ENCODE peak calls at places on chromosomes 4 and X, in seven cellular contexts. Q is stimulated activated CD4-positive, alpha-beta T cell treated with anti-CD3 and anti-CD28 coated beads, Interleukin-1b, Interleukin-23, amount 100 ng/mL, for 1 hour; B is KBM-7; C is C1 segment of cervical spinal cord; Y is astrocyte of the hippocampus; Z is Right ventricle myocardium superior; L is NCI-H2107. N is an unnamed sample.

GRCh38 chr4:112704991-112705845 is 68.3 kb downstream of the LARP7 start:
- DNase-seq in Z (peak; percentile 72), B (peak; percentile 15), L (no peak), Q (no peak), C (peak; percentile 2), Y (peak; percentile 88), N (no peak)

GRCh38 chr4:1948892-1949436 is 59.8 kb downstream of the NELFA start:
- DNase-seq in B (no peak), Q (no peak), L (no peak), Y (no peak), Z (no peak), C (no peak), N (no peak)

GRCh38 chr4:36944227-36944626 is 300.3 kb upstream of the NWD2 start:
- DNase-seq in L (no peak), Y (no peak), B (no peak), C (no peak), Z (no peak), Q (no peak), N (no peak)

GRCh38 chrX:53082773-53083616 is 828 bp downstream of the TSPYL2 start:
- DNase-seq in Q (no peak), L (no peak), B (no peak), C (no peak), Z (no peak), Y (no peak), N (no peak)

GRCh38 chrX:49040376-49040955 is 2.7 kb downstream of the TFE3 start:
- DNase-seq in L (no peak), Q (no peak), C (no peak), B (no peak), Y (peak; percentile 25), Z (no peak), N (no peak)

GRCh38 chrX:65985922-65986588 is 53.8 kb downstream of the VSIG4 start:
- DNase-seq in Z (no peak), Q (peak; percentile 8), L (peak; percentile 23), C (no peak), Y (peak; percentile 48), B (peak; percentile 93), N (peak; percentile 90)

GRCh38 chrX:71095971-71096701 is 485 bp downstream of the FOXO4 start:
- DNase-seq in B (peak; percentile 80), C (peak; percentile 51), Z (no peak), Q (no peak), L (no peak), Y (peak; percentile 45), N (peak; percentile 80)

GRCh38 chr4:78618426-78618825 is 66.9 kb downstream of the ANXA3 start:
- DNase-seq in Z (no peak), B (no peak), Q (no peak), C (no peak), L (no peak), Y (no peak), N (no peak)

GRCh38 chr4:111631157-111631999 is 513.9 kb upstream of the FAM241A start:
- DNase-seq in B (peak; percentile 36), Q (no peak), L (no peak), Y (peak; percentile 47), C (no peak), Z (no peak), N (peak; percentile 68)

GRCh38 chrX:133359466-133359865 is 55.8 kb downstream of the GPC4 start:
- DNase-seq in C (no peak), Y (no peak), B (no peak), Z (no peak), Q (no peak), L (no peak), N (no peak)

GRCh38 chr4:134019657-134020056 is 181.9 kb downstream of the PABPC4L start:
- DNase-seq in Y (no peak), Q (no peak), L (no peak), B (no peak), Z (no peak), C (no peak), N (no peak)

GRCh38 chr4:36785965-36786364 is 458.6 kb upstream of the NWD2 start:
- DNase-seq in Q (no peak), C (no peak), Z (no peak), Y (no peak), B (no peak), L (no peak), N (peak; percentile 81)

GRCh38 chrX:130174051-130174704 is 2.4 kb downstream of the RAB33A start:
- DNase-seq in L (no peak), Y (peak; percentile 45), Q (no peak), Z (peak; percentile 51), B (no peak), C (no peak), N (peak; percentile 73)

GRCh38 chr4:151921811-151922210 is 161.0 kb upstream of the GATB start:
- DNase-seq in B (no peak), C (no peak), Y (no peak), Z (no peak), L (no peak), Q (no peak), N (no peak)

GRCh38 chrX:150663061-150663460 is 30.1 kb upstream of the MTMR1 start:
- DNase-seq in B (no peak), Y (no peak), Z (no peak), C (no peak), L (no peak), Q (no peak), N (no peak)

GRCh38 chrX:13487731-13488505 is 81.5 kb upstream of the EGFL6 start:
- DNase-seq in Q (no peak), B (peak; percentile 86), C (peak; percentile 8), Y (peak; percentile 82), L (peak; percentile 29), Z (no peak), N (peak; percentile 77)

GRCh38 chrX:134746379-134746723 is 88.1 kb upstream of the PLAC1 start:
- DNase-seq in B (no peak), Q (no peak), Z (no peak), Y (no peak), L (no peak), C (no peak), N (peak; percentile 20)

GRCh38 chr4:4394644-4395043 is 7.7 kb downstream of the NSG1 start:
- DNase-seq in Z (no peak), L (no peak), Q (no peak), B (no peak), C (no peak), Y (peak; percentile 68), N (peak; percentile 12)